ENCODE peak calls at places on chromosomes 5 and 9, in five cellular contexts. P is cardiac muscle cell, N is IMR-90, J is GM23338, O is pancreas. Z is an unnamed sample. For H3K4me1, the result is how much of the 10 kb centered on the place peaks cover.

GRCh38 chr9:94802795-94803194 is 76.3 kb downstream of the AOPEP start:
- DNase-seq in J (no peak), O (no peak), N (peak), P (no peak), Z (no peak)

GRCh38 chr5:97560176-97560993 is 377.3 kb upstream of the RIOK2 start:
- DNase-seq in J (no peak), N (no peak), O (no peak), P (no peak), Z (no peak)

GRCh38 chr5:38059876-38060275 is 198.5 kb upstream of the EGFLAM start:
- DNase-seq in P (no peak), J (no peak), O (no peak), N (no peak), Z (no peak)

GRCh38 chr9:87650611-87651295 is 75.2 kb upstream of the CTSL start:
- DNase-seq in O (no peak), P (no peak), J (no peak), N (no peak), Z (no peak)

GRCh38 chr5:158979749-158980521 is 119.8 kb downstream of the EBF1 start:
- DNase-seq in J (peak), O (peak), N (peak), P (peak), Z (no peak)

GRCh38 chr9:100505564-100506159 is 32.7 kb downstream of the TMEFF1 start:
- DNase-seq in J (peak), P (peak), N (peak), O (peak), Z (no peak)

GRCh38 chr5:113043491-113043931 is 66.9 kb downstream of the DCP2 start:
- DNase-seq in N (no peak), O (no peak), J (peak), P (peak), Z (no peak)

GRCh38 chr9:70004310-70004709 is 39.3 kb upstream of the MAMDC2 start:
- DNase-seq in N (peak), P (no peak), J (no peak), O (no peak), Z (no peak)

GRCh38 chr5:157602505-157602904 is 26.9 kb upstream of the ADAM19 start:
- DNase-seq in O (no peak), P (no peak), N (peak), J (no peak), Z (no peak)

GRCh38 chr5:172334196-172334595 is 50.6 kb upstream of the UBTD2 start:
- DNase-seq in N (no peak), P (no peak), J (peak), O (no peak), Z (no peak)

GRCh38 chr5:96729156-96729555 is 67.0 kb downstream of the CAST start:
- DNase-seq in P (no peak), N (no peak), O (no peak), J (no peak), Z (no peak)

GRCh38 chr5:59921816-59922215 is 28.3 kb upstream of the PDE4D start:
- DNase-seq in O (no peak), P (no peak), N (no peak), J (peak), Z (no peak)

GRCh38 chr5:109688647-109688998 is 1.1 kb upstream of the MAN2A1 start:
- DNase-seq in N (peak), O (no peak), P (no peak), J (peak), Z (no peak)

GRCh38 chr9:99030082-99030481 is 74.8 kb upstream of the TGFBR1 start:
- DNase-seq in P (no peak), N (peak), O (no peak), J (no peak), Z (no peak)

GRCh38 chr9:19946446-19947109 is 157.7 kb upstream of the SLC24A2 start:
- DNase-seq in J (peak), O (no peak), N (peak), P (peak), Z (no peak)

GRCh38 chr5:60597570-60597969 is 102.4 kb downstream of the DEPDC1B start:
- DNase-seq in O (no peak), N (no peak), P (no peak), J (no peak), Z (no peak)

GRCh38 chr9:17063535-17064135 is 71.2 kb upstream of the CNTLN start:
- DNase-seq in J (peak), P (peak), N (peak), O (no peak), Z (no peak)

GRCh38 chr5:168366124-168366523 is 74.7 kb downstream of the WWC1 start:
- DNase-seq in N (peak), P (no peak), O (no peak), J (no peak), Z (no peak)

GRCh38 chr5:54249210-54250028 is 61.0 kb downstream of the ARL15 start:
- DNase-seq in J (no peak), N (peak), O (no peak), P (peak), Z (no peak)

GRCh38 chr5:39518516-39518915 is 93.7 kb upstream of the DAB2 start:
- DNase-seq in N (peak), O (no peak), J (peak), P (no peak), Z (no peak)

GRCh38 chr9:88532320-88532719 is 2.7 kb upstream of the NXNL2 start:
- DNase-seq in O (no peak), N (peak), J (peak), P (peak), Z (no peak)

GRCh38 chr5:88769165-88769564 is 113.8 kb downstream of the MEF2C start:
- DNase-seq in N (peak), J (no peak), P (no peak), O (no peak), Z (no peak)

GRCh38 chr9:107198718-107199117 is 84.4 kb upstream of the RAD23B start:
- DNase-seq in P (no peak), O (no peak), J (no peak), N (no peak), Z (peak)

GRCh38 chr5:177362871-177363507 is 5.3 kb downstream of the RGS14 start:
- DNase-seq in O (peak), J (peak), P (peak), N (no peak), Z (no peak)

GRCh38 chr5:651296-652022 is 39.3 kb downstream of the CEP72 start:
- DNase-seq in J (no peak), N (no peak), P (no peak), O (no peak), Z (no peak)

GRCh38 chr5:175867587-175868347 is 3.6 kb upstream of the CPLX2 start:
- DNase-seq in N (no peak), P (peak), O (no peak), J (peak), Z (no peak)

GRCh38 chr5:42230839-42231238 is 192.4 kb upstream of the GHR start:
- DNase-seq in N (no peak), J (no peak), O (no peak), P (no peak), Z (no peak)

GRCh38 chr5:122144236-122144635 is 14.9 kb downstream of the ZNF474 start:
- DNase-seq in P (no peak), J (no peak), O (no peak), N (peak), Z (no peak)

GRCh38 chr9:34651286-34651685 is 699 bp upstream of the IL11RA start:
- DNase-seq in O (no peak), N (peak), J (no peak), P (no peak), Z (no peak)

DNA sequence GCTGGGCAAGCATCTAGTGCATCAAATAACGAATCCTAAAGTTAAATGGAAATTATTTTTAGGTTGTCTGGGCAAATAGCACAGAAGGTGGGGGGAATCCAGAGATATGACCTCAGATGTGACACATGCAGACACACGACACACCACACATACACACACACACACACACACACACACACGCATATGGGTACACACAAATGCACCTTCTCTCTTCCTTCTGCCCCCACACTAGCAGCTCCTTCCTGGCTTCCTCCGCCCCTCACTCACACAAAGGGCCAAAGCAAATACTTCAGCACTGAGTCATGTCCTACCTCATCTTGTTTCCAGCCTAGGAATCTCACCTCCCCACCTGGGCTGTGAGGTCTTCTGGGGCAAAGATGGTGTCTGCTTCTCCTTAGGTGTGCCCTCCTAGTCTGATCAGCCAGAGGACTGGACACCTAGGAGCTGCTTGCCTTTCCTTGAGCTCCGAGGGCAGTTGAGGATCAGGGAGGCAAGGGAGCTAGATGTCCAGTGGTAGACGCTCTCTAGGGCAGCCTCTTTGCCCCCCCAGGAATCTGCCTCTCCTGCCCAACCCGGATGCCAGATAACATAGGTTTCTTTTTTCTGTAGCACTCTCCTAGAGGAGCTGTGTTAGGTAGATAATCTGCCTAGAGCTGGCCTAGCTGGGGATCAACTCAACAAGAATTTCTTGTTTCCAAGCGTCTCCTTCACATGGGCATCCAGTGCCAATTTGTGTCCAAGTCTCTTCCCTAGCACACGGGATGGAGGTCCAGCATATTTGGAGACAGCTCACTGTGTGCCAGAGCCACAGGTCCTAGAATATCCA is 14.3 kb upstream of the JADE2 start:
- DNase-seq in O (peak), N (peak), J (peak), P (no peak), Z (no peak)
- H3K4me1 ChIP-seq in O (under half), N (under half), J (under half), P (under half), Z (under half)

GRCh38 chr9:134059661-134060395 is 8.0 kb downstream of the BRD3 start:
- DNase-seq in J (no peak), N (no peak), P (no peak), O (no peak), Z (no peak)
- H3K4me1 ChIP-seq in J (under half), N (under half), P (under half), O (half or more), Z (half or more)

GRCh38 chr5:10958728-10959127 is 197.7 kb upstream of the DAP start:
- DNase-seq in J (no peak), N (no peak), O (no peak), P (no peak), Z (no peak)
- H3K4me1 ChIP-seq in J (under half), N (under half), O (under half), P (under half), Z (under half)

GRCh38 chr9:93098236-93098946 is 2.4 kb downstream of the CARD19 start:
- DNase-seq in O (peak), N (peak), P (no peak), J (no peak), Z (peak)

GRCh38 chr9:93096131-93096802 is at the start of gene CARD19:
- DNase-seq in P (no peak), O (peak), J (peak), N (peak), Z (no peak)

GRCh38 chr9:93095205-93096130 is 549 bp upstream of the CARD19 start:
- DNase-seq in J (peak), N (peak), P (peak), O (peak), Z (peak)

GRCh38 chr9:93097496-93098205 is 1.6 kb downstream of the CARD19 start:
- DNase-seq in P (no peak), O (no peak), N (peak), J (no peak), Z (no peak)

GRCh38 chr9:93096811-93097382 is 880 bp downstream of the CARD19 start:
- DNase-seq in N (no peak), P (no peak), J (no peak), O (no peak), Z (no peak)
- H3K4me1 ChIP-seq in N (under half), P (under half), J (under half), O (under half), Z (half or more)

DNA sequence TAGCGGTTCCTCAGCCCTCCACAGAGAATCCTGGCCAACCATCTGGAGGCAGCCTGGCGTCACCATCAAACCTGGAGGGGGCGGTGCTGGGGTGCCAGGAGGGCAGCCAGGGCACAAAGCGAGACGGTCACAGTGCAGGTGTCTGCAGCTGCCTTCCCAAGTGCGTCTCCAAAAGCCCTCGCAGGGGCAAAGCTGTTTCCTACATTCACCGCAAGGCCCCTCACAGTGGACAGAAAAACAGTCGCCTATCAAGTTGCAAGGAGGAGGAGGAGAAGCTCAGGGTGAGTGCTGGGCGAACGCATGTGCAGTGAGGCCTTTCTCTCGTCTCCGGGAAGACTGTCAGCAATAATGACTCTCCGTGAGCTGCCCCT is 18.0 kb upstream of the LHX3 start:
- DNase-seq in J (no peak), P (no peak), N (no peak), O (no peak), Z (no peak)
- H3K4me1 ChIP-seq in J (under half), P (under half), N (under half), O (under half), Z (under half)

DNA sequence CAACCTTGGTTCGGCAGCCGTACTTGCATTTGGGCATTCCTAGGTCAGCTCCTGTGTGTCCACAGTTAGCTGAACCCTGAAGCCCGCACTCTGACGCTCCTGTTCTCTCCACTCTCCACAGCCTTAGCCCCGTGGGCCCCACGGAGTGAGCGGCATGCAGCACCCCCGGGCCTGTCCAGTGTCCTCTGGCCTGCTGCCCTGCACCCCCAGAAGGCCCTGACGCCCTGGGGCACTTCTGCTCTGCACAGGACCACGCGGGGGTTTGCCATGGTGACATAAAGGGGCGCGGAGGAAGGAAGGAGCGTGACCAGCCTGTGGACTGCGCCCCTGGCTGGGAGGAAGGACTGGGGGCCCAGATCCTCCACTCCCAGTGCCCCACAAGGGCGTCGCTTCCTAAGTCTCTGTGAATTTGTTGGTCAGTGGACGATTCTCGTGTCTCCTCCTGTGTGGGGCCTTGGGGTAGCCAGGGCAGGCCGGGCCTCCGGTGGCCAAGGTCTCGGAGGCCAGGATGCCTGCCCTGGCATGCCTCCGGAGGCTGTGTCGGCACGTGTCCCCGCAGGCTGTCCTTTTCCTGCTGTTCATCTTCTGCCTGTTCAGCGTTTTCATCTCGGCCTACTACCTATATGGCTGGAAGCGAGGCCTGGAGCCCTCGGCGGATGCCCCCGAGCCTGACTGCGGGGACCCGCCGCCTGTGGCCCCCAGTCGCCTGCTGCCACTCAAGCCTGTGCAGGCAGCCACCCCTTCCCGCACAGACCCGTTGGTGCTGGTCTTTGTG is 13.0 kb downstream of the NDST1 start:
- DNase-seq in N (no peak), P (no peak), O (no peak), J (no peak), Z (no peak)
- H3K4me1 ChIP-seq in N (under half), P (under half), O (half or more), J (under half), Z (half or more)

GRCh38 chr5:118933703-118934102 is 54.6 kb downstream of the DTWD2 start:
- DNase-seq in J (no peak), P (no peak), O (no peak), N (no peak), Z (no peak)

GRCh38 chr5:118931564-118931963 is 56.8 kb downstream of the DTWD2 start:
- DNase-seq in N (no peak), J (no peak), P (no peak), O (no peak), Z (no peak)

DNA sequence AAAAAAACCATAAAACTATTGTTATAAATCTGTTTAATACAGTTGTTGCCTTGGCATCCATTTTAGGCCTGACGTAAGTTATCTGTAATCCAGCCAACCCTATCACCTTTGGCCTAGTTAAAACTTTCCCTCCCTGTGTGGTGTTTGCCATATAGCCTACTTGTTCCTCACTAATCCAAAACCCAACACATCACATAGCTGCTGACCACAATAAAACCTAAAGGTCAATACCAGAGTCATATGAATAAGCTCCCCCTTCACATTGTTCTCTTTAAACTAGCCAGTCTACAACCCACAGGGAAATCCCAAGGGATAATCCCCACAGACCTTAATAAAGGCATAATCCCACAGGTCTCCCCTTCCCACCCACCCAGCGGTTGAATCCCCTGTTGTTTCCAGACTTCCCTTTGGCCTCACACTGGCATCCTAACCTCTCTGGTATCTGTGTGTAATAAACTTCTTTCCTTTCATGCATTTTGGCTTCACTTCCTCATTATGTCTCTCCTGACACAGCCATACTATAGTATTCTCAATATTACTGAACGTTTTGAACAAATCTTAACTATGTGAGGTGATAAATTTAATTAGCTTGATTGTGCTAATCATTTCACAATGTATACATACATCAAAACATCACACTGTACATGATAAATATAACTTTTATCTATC is 50.8 kb downstream of the DTWD2 start:
- DNase-seq in N (no peak), P (no peak), O (peak), J (no peak), Z (no peak)
- H3K4me1 ChIP-seq in N (under half), P (under half), O (under half), J (under half), Z (under half)

GRCh38 chr5:73295447-73295846 is 122.5 kb downstream of the TMEM174 start:
- DNase-seq in O (no peak), N (no peak), J (no peak), P (no peak), Z (no peak)

GRCh38 chr5:73296772-73297171 is 123.8 kb downstream of the TMEM174 start:
- DNase-seq in P (no peak), O (no peak), N (peak), J (no peak), Z (no peak)

GRCh38 chr5:73299017-73299630 is 126.1 kb downstream of the TMEM174 start:
- DNase-seq in N (no peak), P (peak), J (peak), O (no peak), Z (no peak)

GRCh38 chr5:73298251-73299016 is 125.4 kb downstream of the TMEM174 start:
- DNase-seq in J (peak), P (no peak), O (no peak), N (peak), Z (no peak)

GRCh38 chr5:73297430-73297829 is 124.4 kb downstream of the TMEM174 start:
- DNase-seq in O (no peak), J (no peak), P (no peak), N (no peak), Z (no peak)
- H3K4me1 ChIP-seq in O (under half), J (half or more), P (under half), N (under half), Z (under half)